ENCODE peak calls at places on chromosomes 13 and 19, in nine cellular contexts. N is mucosa of descending colon, K is neuronal stem cell, H is AG10803, W is left ventricle myocardium inferior, Y is fibroblast of lung, L is pancreas, T is heart right ventricle, O is BJ. R is an unnamed sample.

GRCh38 chr19:33472696-33473624 is 48.6 kb downstream of the PEPD start:
- DNase-seq in N (no peak), K (no peak), H (peak), W (no peak), Y (peak), L (peak), T (no peak), O (peak), R (no peak)

GRCh38 chr13:33497146-33497845 is 211.7 kb upstream of the STARD13 start:
- DNase-seq in N (no peak), K (no peak), H (no peak), W (no peak), Y (peak), L (no peak), T (no peak), O (no peak), R (no peak)

GRCh38 chr19:34731019-34731829 is 2.8 kb upstream of the ZNF181 start:
- DNase-seq in N (no peak), K (no peak), H (no peak), W (peak), Y (no peak), L (peak), T (no peak), O (no peak), R (no peak)

GRCh38 chr13:45873491-45874360 is 22.2 kb upstream of the SIAH3 start:
- DNase-seq in N (no peak), K (no peak), H (peak), W (no peak), Y (peak), L (no peak), T (no peak), O (no peak), R (no peak)

GRCh38 chr19:57473646-57474045 is 3.7 kb downstream of the ZNF772 start:
- DNase-seq in N (no peak), K (no peak), H (no peak), W (no peak), Y (peak), L (no peak), T (no peak), O (no peak), R (no peak)

GRCh38 chr19:13920940-13921744 is 15.1 kb downstream of the CC2D1A start:
- DNase-seq in N (no peak), K (no peak), H (peak), W (no peak), Y (peak), L (no peak), T (no peak), O (no peak), R (no peak)

GRCh38 chr13:110537116-110537515 is 24.4 kb downstream of the RAB20 start:
- DNase-seq in N (no peak), K (no peak), H (no peak), W (no peak), Y (no peak), L (peak), T (no peak), O (no peak), R (no peak)

GRCh38 chr13:70792121-70792520 is 683.9 kb upstream of the KLHL1 start:
- DNase-seq in N (no peak), K (no peak), H (no peak), W (no peak), Y (no peak), L (no peak), T (no peak), O (no peak), R (no peak)

GRCh38 chr13:106917673-106918652 is 350.0 kb upstream of the ARGLU1 start:
- DNase-seq in N (peak), K (peak), H (peak), W (peak), Y (peak), L (peak), T (peak), O (peak), R (peak)

GRCh38 chr13:111179908-111180756 is 65.0 kb downstream of the ARHGEF7 start:
- DNase-seq in N (no peak), K (no peak), H (no peak), W (no peak), Y (peak), L (no peak), T (no peak), O (no peak), R (no peak)

GRCh38 chr19:35458821-35459391 is 10.8 kb downstream of the FFAR2 start:
- DNase-seq in N (peak), K (no peak), H (no peak), W (no peak), Y (no peak), L (peak), T (no peak), O (no peak), R (peak)

GRCh38 chr13:114110091-114110829 is 22.2 kb downstream of the RASA3 start:
- DNase-seq in N (no peak), K (no peak), H (peak), W (no peak), Y (no peak), L (peak), T (no peak), O (no peak), R (peak)

GRCh38 chr13:74325106-74325505 is 190.9 kb upstream of the KLF12 start:
- DNase-seq in N (no peak), K (no peak), H (peak), W (no peak), Y (peak), L (no peak), T (peak), O (no peak), R (no peak)

GRCh38 chr19:3586124-3586626 is 897 bp downstream of the GIPC3 start:
- DNase-seq in N (no peak), K (no peak), H (no peak), W (no peak), Y (no peak), L (no peak), T (no peak), O (no peak), R (no peak)

GRCh38 chr13:46529509-46529908 is 23.5 kb upstream of the LRCH1 start:
- DNase-seq in N (no peak), K (no peak), H (no peak), W (no peak), Y (no peak), L (no peak), T (no peak), O (no peak), R (no peak)

GRCh38 chr13:89568746-89569145 is 1778.7 kb upstream of the MIR17HG start:
- DNase-seq in N (no peak), K (no peak), H (no peak), W (no peak), Y (no peak), L (no peak), T (no peak), O (no peak), R (no peak)

GRCh38 chr13:107715496-107715895 is 499.8 kb downstream of the LIG4 start:
- DNase-seq in N (no peak), K (no peak), H (no peak), W (no peak), Y (no peak), L (no peak), T (no peak), O (no peak), R (no peak)

GRCh38 chr19:15790096-15790495 is 2.6 kb downstream of the OR10H5 start:
- DNase-seq in N (no peak), K (no peak), H (no peak), W (no peak), Y (no peak), L (no peak), T (no peak), O (no peak), R (no peak)

GRCh38 chr13:23583491-23583890 is 13.3 kb downstream of the TNFRSF19 start:
- DNase-seq in N (no peak), K (no peak), H (peak), W (no peak), Y (no peak), L (no peak), T (no peak), O (no peak), R (no peak)

GRCh38 chr13:23578411-23579071 is 8.3 kb downstream of the TNFRSF19 start:
- DNase-seq in N (peak), K (no peak), H (peak), W (peak), Y (peak), L (peak), T (peak), O (no peak), R (peak)

GRCh38 chr13:23584275-23584674 is 14.1 kb downstream of the TNFRSF19 start:
- DNase-seq in N (no peak), K (no peak), H (peak), W (no peak), Y (no peak), L (no peak), T (no peak), O (no peak), R (no peak)

GRCh38 chr13:23579072-23579885 is 9.1 kb downstream of the TNFRSF19 start:
- DNase-seq in N (peak), K (peak), H (peak), W (peak), Y (peak), L (peak), T (peak), O (no peak), R (peak)

GRCh38 chr13:23579886-23580706 is 9.9 kb downstream of the TNFRSF19 start:
- DNase-seq in N (no peak), K (no peak), H (no peak), W (no peak), Y (no peak), L (no peak), T (no peak), O (no peak), R (no peak)
- H3K4me3 ChIP-seq in N (peak), K (peak), H (peak), W (peak), Y (peak), L (peak), T (peak), O (peak), R (peak)

GRCh38 chr13:51816604-51817254 is 12.8 kb upstream of the DHRS12 start:
- DNase-seq in N (no peak), K (no peak), H (no peak), W (no peak), Y (no peak), L (no peak), T (no peak), O (no peak), R (no peak)

GRCh38 chr13:51815848-51816247 is 11.9 kb upstream of the DHRS12 start:
- DNase-seq in N (peak), K (no peak), H (no peak), W (no peak), Y (no peak), L (no peak), T (no peak), O (no peak), R (no peak)

GRCh38 chr13:51817717-51818116 is 13.8 kb upstream of the DHRS12 start:
- DNase-seq in N (no peak), K (no peak), H (no peak), W (no peak), Y (no peak), L (no peak), T (no peak), O (no peak), R (no peak)

GRCh38 chr13:51814071-51814470 is 10.1 kb upstream of the DHRS12 start:
- DNase-seq in N (no peak), K (no peak), H (no peak), W (no peak), Y (no peak), L (no peak), T (no peak), O (no peak), R (no peak)

GRCh38 chr13:51814825-51815650 is 11.1 kb upstream of the DHRS12 start:
- DNase-seq in N (peak), K (peak), H (peak), W (peak), Y (peak), L (no peak), T (peak), O (no peak), R (peak)
- H3K4me3 ChIP-seq in N (no peak), K (no peak), H (peak), W (peak), Y (peak), L (no peak), T (peak), O (no peak), R (no peak)

GRCh38 chr13:26053418-26053980 is 1.7 kb upstream of the SHISA2 start:
- DNase-seq in N (no peak), K (no peak), H (no peak), W (no peak), Y (no peak), L (no peak), T (no peak), O (no peak), R (no peak)

GRCh38 chr13:26048745-26049144 is 3.1 kb downstream of the SHISA2 start:
- DNase-seq in N (no peak), K (no peak), H (no peak), W (no peak), Y (no peak), L (no peak), T (no peak), O (no peak), R (no peak)

GRCh38 chr13:26052136-26052736 is 420 bp upstream of the SHISA2 start:
- DNase-seq in N (no peak), K (no peak), H (no peak), W (no peak), Y (no peak), L (no peak), T (no peak), O (no peak), R (no peak)

GRCh38 chr13:26050568-26051230 is 1.1 kb downstream of the SHISA2 start:
- DNase-seq in N (no peak), K (peak), H (no peak), W (no peak), Y (peak), L (peak), T (no peak), O (no peak), R (no peak)

GRCh38 chr13:26051231-26052135 is at the start of gene SHISA2:
- DNase-seq in N (peak), K (peak), H (peak), W (peak), Y (peak), L (peak), T (no peak), O (no peak), R (no peak)
- H3K4me3 ChIP-seq in N (no peak), K (peak), H (peak), W (peak), Y (peak), L (peak), T (peak), O (peak), R (peak)

GRCh38 chr13:26515721-26516120 is 41.8 kb upstream of the WASF3 start:
- DNase-seq in N (no peak), K (no peak), H (no peak), W (no peak), Y (no peak), L (no peak), T (no peak), O (no peak), R (no peak)
- H3K4me3 ChIP-seq in N (no peak), K (no peak), H (no peak), W (no peak), Y (no peak), L (no peak), T (no peak), O (no peak), R (no peak)

DNA sequence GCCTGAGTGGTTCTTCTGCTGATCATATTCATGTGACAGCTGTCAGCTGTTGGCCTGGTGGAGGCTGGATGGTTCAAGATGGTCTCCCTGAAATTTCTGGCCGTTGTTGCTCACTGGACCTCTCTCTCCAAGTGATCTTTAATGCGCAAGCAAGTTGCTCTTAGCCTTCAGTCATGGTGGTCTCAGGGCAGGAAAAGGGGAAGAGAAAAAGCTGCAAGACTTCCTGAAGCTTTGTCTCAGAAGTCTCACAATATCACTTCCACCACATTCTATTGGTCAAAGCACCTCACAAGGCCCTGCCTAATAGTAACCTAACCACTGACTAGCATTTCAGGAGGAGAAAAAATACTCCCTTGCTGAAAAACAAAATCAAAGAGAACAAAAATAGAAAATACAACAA is 1.6 kb upstream of the ZNF567 start:
- DNase-seq in N (no peak), K (no peak), H (no peak), W (no peak), Y (no peak), L (no peak), T (no peak), O (no peak), R (no peak)
- H3K4me3 ChIP-seq in N (no peak), K (no peak), H (no peak), W (no peak), Y (no peak), L (no peak), T (peak), O (no peak), R (no peak)

GRCh38 chr19:48512504-48513288 is 1.1 kb upstream of the LMTK3 start:
- DNase-seq in N (no peak), K (no peak), H (no peak), W (no peak), Y (no peak), L (no peak), T (no peak), O (no peak), R (no peak)
- H3K4me3 ChIP-seq in N (no peak), K (no peak), H (no peak), W (peak), Y (no peak), L (no peak), T (no peak), O (no peak), R (peak)

DNA sequence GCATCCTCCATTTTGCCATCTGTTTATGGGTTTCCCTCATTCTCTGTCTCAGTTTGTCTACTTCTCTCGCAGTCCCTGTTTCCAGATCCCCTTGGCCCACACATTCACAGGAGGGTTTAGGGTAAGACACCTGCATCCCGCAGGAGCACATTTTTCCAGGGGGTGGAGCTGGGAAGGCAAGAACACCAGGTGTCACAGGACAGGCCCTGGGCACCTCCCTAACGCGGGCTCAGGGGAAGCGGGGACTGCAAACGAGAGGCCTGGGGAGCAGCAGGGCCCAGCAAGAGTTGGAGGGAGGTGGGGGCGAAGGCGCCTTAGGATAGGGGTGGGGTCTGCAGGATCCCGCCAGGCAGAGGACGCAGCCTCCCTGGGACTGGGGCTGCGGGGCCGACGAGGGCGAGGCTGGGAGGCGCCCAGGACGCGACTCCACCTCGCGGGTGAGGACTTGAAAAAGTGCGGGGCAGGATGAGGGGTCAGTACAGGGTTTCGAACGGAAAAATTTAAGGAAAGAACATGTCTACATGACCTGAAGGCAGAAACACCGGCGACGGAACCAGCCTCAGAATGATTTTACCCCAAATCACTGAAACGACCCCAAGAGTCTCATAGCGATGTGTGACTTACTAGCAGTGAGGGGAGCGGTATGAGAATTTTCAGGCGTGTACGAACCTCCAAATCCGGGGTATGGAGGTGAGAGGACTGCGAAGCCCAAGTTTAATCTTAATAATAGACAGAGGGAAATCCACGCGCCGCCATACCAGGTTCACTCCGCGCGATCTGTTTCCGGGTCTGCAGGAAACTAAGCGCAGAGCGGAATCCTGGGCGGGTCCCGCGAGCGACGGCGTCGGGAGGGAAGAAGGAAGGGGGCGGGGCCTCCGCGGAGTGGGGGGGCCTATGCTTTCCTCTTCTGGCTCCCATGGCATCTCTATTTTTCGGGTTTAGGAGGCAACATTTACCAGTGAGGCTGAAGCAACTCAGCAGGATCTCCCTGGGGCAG is 7.1 kb upstream of the ERVV-2 start:
- DNase-seq in N (peak), K (no peak), H (peak), W (peak), Y (peak), L (peak), T (peak), O (no peak), R (no peak)
- H3K4me3 ChIP-seq in N (no peak), K (peak), H (peak), W (peak), Y (peak), L (peak), T (peak), O (peak), R (no peak)

DNA sequence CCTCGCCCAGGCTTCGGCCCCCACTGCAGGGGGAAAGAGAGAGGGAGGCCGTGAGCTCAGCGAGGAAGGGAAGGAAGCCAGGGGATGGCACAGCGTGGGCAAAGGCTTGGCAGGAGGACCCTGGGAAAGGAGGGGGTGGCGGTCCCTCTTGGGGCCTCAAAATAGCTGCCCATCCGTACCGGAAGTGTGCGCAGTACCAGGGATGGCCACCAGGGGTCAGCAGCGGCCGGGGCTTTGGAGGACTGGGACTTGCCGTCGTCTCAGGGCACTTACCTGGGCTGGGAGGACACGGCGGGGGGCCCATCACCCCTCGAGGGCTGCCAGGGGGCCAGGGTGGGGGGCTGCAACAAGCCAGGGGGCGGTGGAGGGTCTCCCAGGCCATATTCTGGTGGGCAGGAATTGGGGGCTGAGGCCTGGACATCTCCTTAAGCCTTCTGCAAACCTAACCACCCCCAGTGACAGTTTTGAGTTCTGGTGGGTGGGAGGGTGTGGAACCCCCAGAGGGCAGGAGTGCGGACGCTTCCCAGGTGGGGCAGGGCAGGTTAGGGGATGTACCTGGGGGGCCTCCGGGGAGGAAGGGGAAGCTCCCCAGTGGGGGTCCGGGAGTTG is 7.8 kb upstream of the TMEM161A start:
- DNase-seq in N (peak), K (peak), H (peak), W (peak), Y (peak), L (peak), T (peak), O (no peak), R (peak)
- H3K4me3 ChIP-seq in N (no peak), K (no peak), H (no peak), W (peak), Y (no peak), L (no peak), T (peak), O (no peak), R (no peak)

GRCh38 chr19:53960886-53961285 is 1.9 kb upstream of the CACNG8 start:
- DNase-seq in N (no peak), K (no peak), H (no peak), W (no peak), Y (no peak), L (no peak), T (no peak), O (no peak), R (no peak)
- H3K4me3 ChIP-seq in N (no peak), K (peak), H (no peak), W (no peak), Y (no peak), L (no peak), T (no peak), O (no peak), R (no peak)

GRCh38 chr19:1873524-1874473 is 10.4 kb upstream of the KLF16 start:
- DNase-seq in N (peak), K (no peak), H (no peak), W (peak), Y (no peak), L (peak), T (peak), O (no peak), R (no peak)

GRCh38 chr19:1874554-1875185 is 10.6 kb downstream of the ABHD17A start:
- DNase-seq in N (no peak), K (no peak), H (no peak), W (no peak), Y (no peak), L (no peak), T (no peak), O (no peak), R (no peak)

GRCh38 chr19:1871140-1871597 is 7.8 kb upstream of the KLF16 start:
- DNase-seq in N (peak), K (no peak), H (no peak), W (no peak), Y (no peak), L (peak), T (no peak), O (no peak), R (no peak)

GRCh38 chr19:1871630-1872029 is 8.3 kb upstream of the KLF16 start:
- DNase-seq in N (no peak), K (no peak), H (no peak), W (no peak), Y (no peak), L (peak), T (no peak), O (no peak), R (no peak)

GRCh38 chr19:1872807-1873523 is 9.6 kb upstream of the KLF16 start:
- DNase-seq in N (peak), K (no peak), H (no peak), W (no peak), Y (no peak), L (no peak), T (no peak), O (no peak), R (no peak)
- H3K4me3 ChIP-seq in N (no peak), K (no peak), H (no peak), W (peak), Y (no peak), L (no peak), T (peak), O (no peak), R (no peak)

R was measured in Peyer's patch.